ENCODE peak calls at places on chromosomes 16 and 17, in nine cellular contexts. One of them, this sample, is unnamed.

GRCh38 chr17:31497431-31497830 is 106.0 kb downstream of the RAB11FIP4 start:
- DNase-seq in prostate gland: no peak
- DNase-seq in neuronal stem cell: no peak
- DNase-seq in CD8-positive, alpha-beta memory T cell: no peak
- DNase-seq in endodermal cell: no peak
- DNase-seq in heart right ventricle: no peak
- DNase-seq in left lung: no peak
- DNase-seq in GM23248: no peak
- DNase-seq in cardiac muscle cell: no peak
- DNase-seq in this sample: no peak

GRCh38 chr16:57091200-57091989 is 988 bp upstream of the CPNE2 start:
- DNase-seq in prostate gland: no peak
- DNase-seq in neuronal stem cell: no peak
- DNase-seq in CD8-positive, alpha-beta memory T cell: no peak
- DNase-seq in endodermal cell: peak; percentile 87
- DNase-seq in heart right ventricle: peak; percentile 36
- DNase-seq in left lung: peak; percentile 72
- DNase-seq in GM23248: peak; percentile 70
- DNase-seq in cardiac muscle cell: peak; percentile 42
- DNase-seq in this sample: peak; percentile 80

GRCh38 chr16:87474017-87474416 is 18.8 kb downstream of the ZCCHC14 start:
- DNase-seq in prostate gland: no peak
- DNase-seq in neuronal stem cell: no peak
- DNase-seq in CD8-positive, alpha-beta memory T cell: no peak
- DNase-seq in endodermal cell: no peak
- DNase-seq in heart right ventricle: no peak
- DNase-seq in left lung: no peak
- DNase-seq in GM23248: no peak
- DNase-seq in cardiac muscle cell: no peak
- DNase-seq in this sample: no peak

GRCh38 chr17:40442392-40443195 is 656 bp upstream of the IGFBP4 start:
- DNase-seq in prostate gland: no peak
- DNase-seq in neuronal stem cell: no peak
- DNase-seq in CD8-positive, alpha-beta memory T cell: no peak
- DNase-seq in endodermal cell: no peak
- DNase-seq in heart right ventricle: peak; percentile 59
- DNase-seq in left lung: no peak
- DNase-seq in GM23248: peak; percentile 72
- DNase-seq in cardiac muscle cell: no peak
- DNase-seq in this sample: peak; percentile 75

GRCh38 chr17:74785981-74786360 is 9.8 kb upstream of the NAT9 start:
- DNase-seq in prostate gland: no peak
- DNase-seq in neuronal stem cell: no peak
- DNase-seq in CD8-positive, alpha-beta memory T cell: no peak
- DNase-seq in endodermal cell: no peak
- DNase-seq in heart right ventricle: no peak
- DNase-seq in left lung: no peak
- DNase-seq in GM23248: no peak
- DNase-seq in cardiac muscle cell: no peak
- DNase-seq in this sample: no peak

GRCh38 chr17:75995385-75995925 is 5.2 kb upstream of the CDK3 start:
- DNase-seq in prostate gland: no peak
- DNase-seq in neuronal stem cell: no peak
- DNase-seq in CD8-positive, alpha-beta memory T cell: no peak
- DNase-seq in endodermal cell: no peak
- DNase-seq in heart right ventricle: no peak
- DNase-seq in left lung: no peak
- DNase-seq in GM23248: no peak
- DNase-seq in cardiac muscle cell: no peak
- DNase-seq in this sample: peak; percentile 38

GRCh38 chr17:3796110-3796821 is 4.7 kb downstream of the ITGAE start:
- DNase-seq in prostate gland: no peak
- DNase-seq in neuronal stem cell: no peak
- DNase-seq in CD8-positive, alpha-beta memory T cell: peak; percentile 82
- DNase-seq in endodermal cell: peak; percentile 47
- DNase-seq in heart right ventricle: no peak
- DNase-seq in left lung: no peak
- DNase-seq in GM23248: no peak
- DNase-seq in cardiac muscle cell: no peak
- DNase-seq in this sample: peak; percentile 44

GRCh38 chr16:56657555-56658430 is at the start of gene MT1F:
- DNase-seq in prostate gland: peak; percentile 96
- DNase-seq in neuronal stem cell: peak; percentile 43
- DNase-seq in CD8-positive, alpha-beta memory T cell: peak; percentile 67
- DNase-seq in endodermal cell: peak; percentile 97
- DNase-seq in heart right ventricle: peak; percentile 59
- DNase-seq in left lung: peak; percentile 90
- DNase-seq in GM23248: peak; percentile 64
- DNase-seq in cardiac muscle cell: peak; percentile 55
- DNase-seq in this sample: peak; percentile 96

GRCh38 chr16:5175263-5175662 is 77.7 kb upstream of the EEF2KMT start:
- DNase-seq in prostate gland: peak; percentile 57
- DNase-seq in neuronal stem cell: no peak
- DNase-seq in CD8-positive, alpha-beta memory T cell: no peak
- DNase-seq in endodermal cell: no peak
- DNase-seq in heart right ventricle: no peak
- DNase-seq in left lung: no peak
- DNase-seq in GM23248: no peak
- DNase-seq in cardiac muscle cell: no peak
- DNase-seq in this sample: no peak

GRCh38 chr17:77882481-77883212 is 75.9 kb upstream of the TNRC6C start:
- DNase-seq in prostate gland: no peak
- DNase-seq in neuronal stem cell: no peak
- DNase-seq in CD8-positive, alpha-beta memory T cell: peak; percentile 84
- DNase-seq in endodermal cell: no peak
- DNase-seq in heart right ventricle: peak; percentile 77
- DNase-seq in left lung: peak; percentile 72
- DNase-seq in GM23248: peak; percentile 83
- DNase-seq in cardiac muscle cell: peak; percentile 93
- DNase-seq in this sample: peak; percentile 61

GRCh38 chr17:80371196-80371595 is 43.8 kb upstream of the ENDOV start:
- DNase-seq in prostate gland: no peak
- DNase-seq in neuronal stem cell: no peak
- DNase-seq in CD8-positive, alpha-beta memory T cell: no peak
- DNase-seq in endodermal cell: no peak
- DNase-seq in heart right ventricle: no peak
- DNase-seq in left lung: no peak
- DNase-seq in GM23248: no peak
- DNase-seq in cardiac muscle cell: no peak
- DNase-seq in this sample: no peak

GRCh38 chr16:75304521-75305363 is 53.3 kb upstream of the BCAR1 start:
- DNase-seq in prostate gland: no peak
- DNase-seq in neuronal stem cell: no peak
- DNase-seq in CD8-positive, alpha-beta memory T cell: no peak
- DNase-seq in endodermal cell: no peak
- DNase-seq in heart right ventricle: peak; percentile 41
- DNase-seq in left lung: peak; percentile 67
- DNase-seq in GM23248: peak; percentile 93
- DNase-seq in cardiac muscle cell: peak; percentile 95
- DNase-seq in this sample: no peak

GRCh38 chr17:7559307-7560171 is 989 bp downstream of the TNFSF13 start:
- DNase-seq in prostate gland: peak; percentile 31
- DNase-seq in neuronal stem cell: no peak
- DNase-seq in CD8-positive, alpha-beta memory T cell: no peak
- DNase-seq in endodermal cell: peak; percentile 63
- DNase-seq in heart right ventricle: no peak
- DNase-seq in left lung: peak; percentile 65
- DNase-seq in GM23248: no peak
- DNase-seq in cardiac muscle cell: no peak
- DNase-seq in this sample: no peak

GRCh38 chr17:7557825-7558543 is 566 bp upstream of the TNFSF13 start:
- DNase-seq in prostate gland: peak; percentile 94
- DNase-seq in neuronal stem cell: no peak
- DNase-seq in CD8-positive, alpha-beta memory T cell: no peak
- DNase-seq in endodermal cell: peak; percentile 93
- DNase-seq in heart right ventricle: peak; percentile 88
- DNase-seq in left lung: peak; percentile 96
- DNase-seq in GM23248: peak; percentile 75
- DNase-seq in cardiac muscle cell: peak; percentile 94
- DNase-seq in this sample: peak; percentile 92

GRCh38 chr17:7560172-7561027 is 1.3 kb upstream of the SENP3 start:
- DNase-seq in prostate gland: peak; percentile 48
- DNase-seq in neuronal stem cell: peak; percentile 67
- DNase-seq in CD8-positive, alpha-beta memory T cell: peak; percentile 33
- DNase-seq in endodermal cell: peak; percentile 98
- DNase-seq in heart right ventricle: peak; percentile 63
- DNase-seq in left lung: peak; percentile 64
- DNase-seq in GM23248: peak; percentile 85
- DNase-seq in cardiac muscle cell: peak; percentile 68
- DNase-seq in this sample: peak; percentile 89

GRCh38 chr17:7557147-7557764 is 1.3 kb upstream of the TNFSF13 start:
- DNase-seq in prostate gland: no peak
- DNase-seq in neuronal stem cell: no peak
- DNase-seq in CD8-positive, alpha-beta memory T cell: no peak
- DNase-seq in endodermal cell: peak; percentile 77
- DNase-seq in heart right ventricle: no peak
- DNase-seq in left lung: no peak
- DNase-seq in GM23248: no peak
- DNase-seq in cardiac muscle cell: no peak
- DNase-seq in this sample: peak; percentile 73

DNA sequence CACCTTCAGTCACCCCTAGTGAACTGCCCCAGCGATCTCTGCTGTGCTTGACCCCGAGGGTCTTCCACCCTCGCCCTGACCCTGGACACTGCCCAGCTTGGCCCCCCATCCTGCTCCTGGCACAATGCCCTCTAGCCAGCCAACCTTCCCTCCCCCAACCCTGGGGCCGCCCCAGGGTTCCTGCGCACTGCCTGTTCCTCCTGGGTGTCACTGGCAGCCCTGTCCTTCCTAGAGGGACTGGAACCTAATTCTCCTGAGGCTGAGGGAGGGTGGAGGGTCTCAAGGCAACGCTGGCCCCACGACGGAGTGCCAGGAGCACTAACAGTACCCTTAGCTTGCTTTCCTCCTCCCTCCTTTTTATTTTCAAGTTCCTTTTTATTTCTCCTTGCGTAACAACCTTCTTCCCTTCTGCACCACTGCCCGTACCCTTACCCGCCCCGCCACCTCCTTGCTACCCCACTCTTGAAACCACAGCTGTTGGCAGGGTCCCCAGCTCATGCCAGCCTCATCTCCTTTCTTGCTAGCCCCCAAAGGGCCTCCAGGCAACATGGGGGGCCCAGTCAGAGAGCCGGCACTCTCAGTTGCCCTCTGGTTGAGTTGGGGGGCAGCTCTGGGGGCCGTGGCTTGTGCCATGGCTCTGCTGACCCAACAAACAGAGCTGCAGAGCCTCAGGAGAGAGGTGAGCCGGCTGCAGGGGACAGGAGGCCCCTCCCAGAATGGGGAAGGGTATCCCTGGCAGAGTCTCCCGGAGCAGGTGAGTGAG is at the start of gene TNFSF13:
- DNase-seq in prostate gland: peak; percentile 42
- DNase-seq in neuronal stem cell: no peak
- DNase-seq in CD8-positive, alpha-beta memory T cell: no peak
- DNase-seq in endodermal cell: no peak
- DNase-seq in heart right ventricle: no peak
- DNase-seq in left lung: peak; percentile 63
- DNase-seq in GM23248: no peak
- DNase-seq in cardiac muscle cell: no peak
- DNase-seq in this sample: no peak
- H3K4me3 ChIP-seq in prostate gland: peak within 1 kb of the TSS; percentile 25
- H3K4me3 ChIP-seq in neuronal stem cell: no peak within 1 kb of the TSS
- H3K4me3 ChIP-seq in CD8-positive, alpha-beta memory T cell: no peak within 1 kb of the TSS
- H3K4me3 ChIP-seq in endodermal cell: no peak within 1 kb of the TSS
- H3K4me3 ChIP-seq in heart right ventricle: peak within 1 kb of the TSS; percentile 0
- H3K4me3 ChIP-seq in left lung: peak within 1 kb of the TSS; percentile 36
- H3K4me3 ChIP-seq in GM23248: peak within 1 kb of the TSS; percentile 4
- H3K4me3 ChIP-seq in cardiac muscle cell: no peak within 1 kb of the TSS
- H3K4me3 ChIP-seq in this sample: peak within 1 kb of the TSS; percentile 8

GRCh38 chr17:49407981-49408501 is 6.6 kb downstream of the PHB1 start:
- DNase-seq in prostate gland: peak; percentile 55
- DNase-seq in neuronal stem cell: peak; percentile 75
- DNase-seq in CD8-positive, alpha-beta memory T cell: peak; percentile 77
- DNase-seq in endodermal cell: peak; percentile 99
- DNase-seq in heart right ventricle: peak; percentile 53
- DNase-seq in left lung: peak; percentile 82
- DNase-seq in GM23248: peak; percentile 61
- DNase-seq in cardiac muscle cell: peak; percentile 62
- DNase-seq in this sample: peak; percentile 93
- H3K36me3 ChIP-seq in prostate gland: peaks cover 21% of the 10 kb centered on the region
- H3K36me3 ChIP-seq in neuronal stem cell: peaks cover 62% of the 10 kb centered on the region
- H3K36me3 ChIP-seq in CD8-positive, alpha-beta memory T cell: peaks cover 72% of the 10 kb centered on the region
- H3K36me3 ChIP-seq in endodermal cell: peaks cover 81% of the 10 kb centered on the region
- H3K36me3 ChIP-seq in heart right ventricle: peaks cover 97% of the 10 kb centered on the region
- H3K36me3 ChIP-seq in left lung: peaks cover 98% of the 10 kb centered on the region
- H3K36me3 ChIP-seq in GM23248: peaks cover 70% of the 10 kb centered on the region
- H3K36me3 ChIP-seq in cardiac muscle cell: peaks cover 51% of the 10 kb centered on the region
- H3K36me3 ChIP-seq in this sample: peaks cover 63% of the 10 kb centered on the region

GRCh38 chr17:44385287-44386181 is 3.9 kb downstream of the ITGA2B start:
- DNase-seq in prostate gland: peak; percentile 82
- DNase-seq in neuronal stem cell: peak; percentile 80
- DNase-seq in CD8-positive, alpha-beta memory T cell: peak; percentile 75
- DNase-seq in endodermal cell: peak; percentile 100
- DNase-seq in heart right ventricle: peak; percentile 77
- DNase-seq in left lung: peak; percentile 86
- DNase-seq in GM23248: peak; percentile 73
- DNase-seq in cardiac muscle cell: peak; percentile 82
- DNase-seq in this sample: peak; percentile 99
- H3K4me3 ChIP-seq in prostate gland: peak overlapping the region; percentile 38
- H3K4me3 ChIP-seq in neuronal stem cell: peak overlapping the region; percentile 77
- H3K4me3 ChIP-seq in CD8-positive, alpha-beta memory T cell: peak overlapping the region; percentile 61
- H3K4me3 ChIP-seq in endodermal cell: peak overlapping the region; percentile 77
- H3K4me3 ChIP-seq in heart right ventricle: peak overlapping the region; percentile 19
- H3K4me3 ChIP-seq in left lung: peak overlapping the region; percentile 46
- H3K4me3 ChIP-seq in GM23248: peak overlapping the region; percentile 74
- H3K4me3 ChIP-seq in cardiac muscle cell: peak overlapping the region; percentile 35
- H3K4me3 ChIP-seq in this sample: peak overlapping the region; percentile 68

GRCh38 chr16:13931845-13932244 is 11.9 kb downstream of the ERCC4 start:
- DNase-seq in prostate gland: no peak
- DNase-seq in neuronal stem cell: no peak
- DNase-seq in CD8-positive, alpha-beta memory T cell: no peak
- DNase-seq in endodermal cell: no peak
- DNase-seq in heart right ventricle: no peak
- DNase-seq in left lung: no peak
- DNase-seq in GM23248: no peak
- DNase-seq in cardiac muscle cell: no peak
- DNase-seq in this sample: no peak

GRCh38 chr16:13936596-13937081 is 16.7 kb downstream of the ERCC4 start:
- DNase-seq in prostate gland: peak; percentile 54
- DNase-seq in neuronal stem cell: no peak
- DNase-seq in CD8-positive, alpha-beta memory T cell: no peak
- DNase-seq in endodermal cell: no peak
- DNase-seq in heart right ventricle: no peak
- DNase-seq in left lung: peak; percentile 67
- DNase-seq in GM23248: peak; percentile 73
- DNase-seq in cardiac muscle cell: peak; percentile 84
- DNase-seq in this sample: no peak

GRCh38 chr16:13937411-13937810 is 17.5 kb downstream of the ERCC4 start:
- DNase-seq in prostate gland: no peak
- DNase-seq in neuronal stem cell: no peak
- DNase-seq in CD8-positive, alpha-beta memory T cell: no peak
- DNase-seq in endodermal cell: no peak
- DNase-seq in heart right ventricle: no peak
- DNase-seq in left lung: no peak
- DNase-seq in GM23248: no peak
- DNase-seq in cardiac muscle cell: no peak
- DNase-seq in this sample: no peak

GRCh38 chr16:13938480-13938879 is 18.5 kb downstream of the ERCC4 start:
- DNase-seq in prostate gland: no peak
- DNase-seq in neuronal stem cell: no peak
- DNase-seq in CD8-positive, alpha-beta memory T cell: no peak
- DNase-seq in endodermal cell: no peak
- DNase-seq in heart right ventricle: no peak
- DNase-seq in left lung: no peak
- DNase-seq in GM23248: no peak
- DNase-seq in cardiac muscle cell: no peak
- DNase-seq in this sample: no peak

GRCh38 chr16:13935408-13935807 is 15.5 kb downstream of the ERCC4 start:
- DNase-seq in prostate gland: no peak
- DNase-seq in neuronal stem cell: peak; percentile 27
- DNase-seq in CD8-positive, alpha-beta memory T cell: no peak
- DNase-seq in endodermal cell: peak; percentile 92
- DNase-seq in heart right ventricle: no peak
- DNase-seq in left lung: no peak
- DNase-seq in GM23248: no peak
- DNase-seq in cardiac muscle cell: no peak
- DNase-seq in this sample: peak; percentile 57
- H3K36me3 ChIP-seq in prostate gland: no peaks in the 10 kb centered on the region
- H3K36me3 ChIP-seq in neuronal stem cell: peaks cover 5% of the 10 kb centered on the region
- H3K36me3 ChIP-seq in CD8-positive, alpha-beta memory T cell: peaks cover 15% of the 10 kb centered on the region
- H3K36me3 ChIP-seq in endodermal cell: peaks cover 51% of the 10 kb centered on the region
- H3K36me3 ChIP-seq in heart right ventricle: peaks cover 83% of the 10 kb centered on the region
- H3K36me3 ChIP-seq in left lung: peaks cover 56% of the 10 kb centered on the region
- H3K36me3 ChIP-seq in GM23248: peaks cover 39% of the 10 kb centered on the region
- H3K36me3 ChIP-seq in cardiac muscle cell: peaks cover 53% of the 10 kb centered on the region
- H3K36me3 ChIP-seq in this sample: peaks cover 9% of the 10 kb centered on the region

This sample was measured in H7.